ENCODE peak calls at places on chromosomes 5 and 9, in seven cellular contexts. One of them, this sample, is unnamed.

GRCh38 chr5:42507451-42508092 is 84.3 kb downstream of the GHR start:
- DNase-seq in HFF-Myc: no peak
- DNase-seq in BJ: no peak
- DNase-seq in EH: no peak
- DNase-seq in T-helper 2 cell: no peak
- DNase-seq in kidney tubule cell: no peak
- DNase-seq in GM12878: no peak
- DNase-seq in this sample: no peak

GRCh38 chr9:95505676-95506437 is 10.9 kb downstream of the PTCH1 start:
- DNase-seq in T-helper 2 cell: no peak
- DNase-seq in GM12878: no peak
- DNase-seq in EH: peak
- DNase-seq in HFF-Myc: no peak
- DNase-seq in kidney tubule cell: peak
- DNase-seq in BJ: no peak
- DNase-seq in this sample: peak

GRCh38 chr5:2523180-2523579 is 228.3 kb downstream of the IRX2 start:
- DNase-seq in GM12878: no peak
- DNase-seq in BJ: no peak
- DNase-seq in EH: no peak
- DNase-seq in kidney tubule cell: no peak
- DNase-seq in T-helper 2 cell: no peak
- DNase-seq in HFF-Myc: no peak
- DNase-seq in this sample: no peak

GRCh38 chr9:21450733-21451394 is 10.6 kb downstream of the IFNA1 start:
- DNase-seq in kidney tubule cell: no peak
- DNase-seq in EH: peak
- DNase-seq in GM12878: no peak
- DNase-seq in T-helper 2 cell: no peak
- DNase-seq in BJ: peak
- DNase-seq in HFF-Myc: no peak
- DNase-seq in this sample: no peak

GRCh38 chr5:122313941-122314340 is 1.9 kb downstream of the SNCAIP start:
- DNase-seq in GM12878: no peak
- DNase-seq in EH: no peak
- DNase-seq in kidney tubule cell: no peak
- DNase-seq in T-helper 2 cell: no peak
- DNase-seq in HFF-Myc: no peak
- DNase-seq in BJ: no peak
- DNase-seq in this sample: no peak

GRCh38 chr9:76414656-76415055 is 20.4 kb upstream of the RFK start:
- DNase-seq in T-helper 2 cell: no peak
- DNase-seq in HFF-Myc: peak
- DNase-seq in BJ: no peak
- DNase-seq in EH: peak
- DNase-seq in kidney tubule cell: no peak
- DNase-seq in GM12878: peak
- DNase-seq in this sample: peak

GRCh38 chr9:110276827-110277226 is 20.5 kb upstream of the TXN start:
- DNase-seq in GM12878: no peak
- DNase-seq in T-helper 2 cell: no peak
- DNase-seq in BJ: no peak
- DNase-seq in EH: no peak
- DNase-seq in kidney tubule cell: no peak
- DNase-seq in HFF-Myc: peak
- DNase-seq in this sample: no peak

GRCh38 chr9:14393382-14393781 is 79.4 kb upstream of the NFIB start:
- DNase-seq in EH: no peak
- DNase-seq in T-helper 2 cell: no peak
- DNase-seq in BJ: no peak
- DNase-seq in kidney tubule cell: no peak
- DNase-seq in GM12878: no peak
- DNase-seq in HFF-Myc: no peak
- DNase-seq in this sample: no peak

GRCh38 chr5:1344975-1345838 is at the start of gene CLPTM1L:
- DNase-seq in BJ: peak
- DNase-seq in kidney tubule cell: peak
- DNase-seq in EH: peak
- DNase-seq in T-helper 2 cell: peak
- DNase-seq in GM12878: peak
- DNase-seq in HFF-Myc: peak
- DNase-seq in this sample: peak

GRCh38 chr5:109945097-109945678 is 255.5 kb downstream of the MAN2A1 start:
- DNase-seq in kidney tubule cell: peak
- DNase-seq in BJ: no peak
- DNase-seq in EH: no peak
- DNase-seq in GM12878: no peak
- DNase-seq in HFF-Myc: no peak
- DNase-seq in T-helper 2 cell: no peak
- DNase-seq in this sample: no peak

GRCh38 chr5:139748505-139748826 is 47.1 kb upstream of the PSD2 start:
- DNase-seq in GM12878: no peak
- DNase-seq in T-helper 2 cell: no peak
- DNase-seq in HFF-Myc: no peak
- DNase-seq in BJ: no peak
- DNase-seq in EH: no peak
- DNase-seq in kidney tubule cell: no peak
- DNase-seq in this sample: no peak

GRCh38 chr5:41445937-41446563 is 64.4 kb downstream of the PLCXD3 start:
- DNase-seq in EH: peak
- DNase-seq in T-helper 2 cell: no peak
- DNase-seq in kidney tubule cell: no peak
- DNase-seq in BJ: peak
- DNase-seq in HFF-Myc: no peak
- DNase-seq in GM12878: no peak
- DNase-seq in this sample: no peak

GRCh38 chr5:140182075-140182709 is 7.2 kb downstream of the CYSTM1 start:
- DNase-seq in EH: peak
- DNase-seq in BJ: no peak
- DNase-seq in kidney tubule cell: no peak
- DNase-seq in T-helper 2 cell: no peak
- DNase-seq in GM12878: no peak
- DNase-seq in HFF-Myc: no peak
- DNase-seq in this sample: no peak

GRCh38 chr9:133932176-133932575 is 59.9 kb downstream of the VAV2 start:
- DNase-seq in HFF-Myc: no peak
- DNase-seq in T-helper 2 cell: no peak
- DNase-seq in kidney tubule cell: no peak
- DNase-seq in GM12878: no peak
- DNase-seq in BJ: no peak
- DNase-seq in EH: no peak
- DNase-seq in this sample: no peak

GRCh38 chr5:176732306-176732705 is 78.1 kb upstream of the UNC5A start:
- DNase-seq in T-helper 2 cell: no peak
- DNase-seq in kidney tubule cell: no peak
- DNase-seq in EH: no peak
- DNase-seq in HFF-Myc: no peak
- DNase-seq in BJ: no peak
- DNase-seq in GM12878: no peak
- DNase-seq in this sample: no peak

GRCh38 chr5:178931846-178932760 is 8.9 kb upstream of the ZNF454 start:
- DNase-seq in T-helper 2 cell: no peak
- DNase-seq in HFF-Myc: no peak
- DNase-seq in EH: no peak
- DNase-seq in GM12878: no peak
- DNase-seq in BJ: no peak
- DNase-seq in kidney tubule cell: no peak
- DNase-seq in this sample: no peak

GRCh38 chr9:31639444-31639843 is 745.0 kb upstream of the ACO1 start:
- DNase-seq in EH: no peak
- DNase-seq in kidney tubule cell: no peak
- DNase-seq in HFF-Myc: no peak
- DNase-seq in T-helper 2 cell: no peak
- DNase-seq in GM12878: no peak
- DNase-seq in BJ: no peak
- DNase-seq in this sample: no peak

This sample was measured in GM06990.